ENCODE peak calls at places on chromosome X, in seven cellular contexts. D, E, V, M, U, K and W are unnamed samples. For H3K4me1, the result is how much of the 10 kb centered on the place peaks cover.

GRCh38 chrX:112844250-112844649 is 3.6 kb upstream of the AMOT start:
- DNase-seq in D (no peak), E (no peak), V (no peak), M (no peak), U (no peak), K (no peak), W (no peak)

GRCh38 chrX:72466493-72466892 is 106.2 kb downstream of the HDAC8 start:
- DNase-seq in D (no peak), E (no peak), V (no peak), M (no peak), U (no peak), K (no peak), W (no peak)

GRCh38 chrX:133607419-133608348 is 192.4 kb upstream of the GPC4 start:
- DNase-seq in D (no peak), E (no peak), V (no peak), M (peak), U (no peak), K (no peak), W (no peak)

GRCh38 chrX:40746536-40746935 is 11.2 kb upstream of the MED14 start:
- DNase-seq in D (no peak), E (no peak), V (no peak), M (no peak), U (no peak), K (no peak), W (no peak)

GRCh38 chrX:66098162-66098561 is 58.3 kb upstream of the VSIG4 start:
- DNase-seq in D (no peak), E (no peak), V (no peak), M (no peak), U (no peak), K (no peak), W (no peak)

GRCh38 chrX:78517124-78517523 is 142.0 kb downstream of the RTL3 start:
- DNase-seq in D (no peak), E (no peak), V (no peak), M (no peak), U (no peak), K (peak), W (no peak)

GRCh38 chrX:19089555-19090040 is 32.7 kb downstream of the ADGRG2 start:
- DNase-seq in D (no peak), E (no peak), V (no peak), M (no peak), U (no peak), K (no peak), W (no peak)

GRCh38 chrX:123851010-123851409 is 8.8 kb upstream of the XIAP start:
- DNase-seq in D (no peak), E (no peak), V (no peak), M (no peak), U (no peak), K (no peak), W (no peak)

GRCh38 chrX:107940095-107940494 is 42.1 kb downstream of the TEX13B start:
- DNase-seq in D (no peak), E (no peak), V (no peak), M (no peak), U (no peak), K (no peak), W (peak)

GRCh38 chrX:149631293-149632165 is at the start of gene TMEM185A:
- DNase-seq in D (peak), E (peak), V (peak), M (peak), U (peak), K (peak), W (peak)

GRCh38 chrX:54248309-54248708 is 65.3 kb upstream of the FAM120C start:
- DNase-seq in D (peak), E (no peak), V (no peak), M (peak), U (no peak), K (no peak), W (no peak)

GRCh38 chrX:119398974-119399771 is at the start of gene SLC25A43:
- DNase-seq in D (peak), E (peak), V (peak), M (peak), U (peak), K (peak), W (peak)

GRCh38 chrX:18789916-18790315 is 82.5 kb downstream of the PPEF1 start:
- DNase-seq in D (no peak), E (no peak), V (no peak), M (no peak), U (no peak), K (no peak), W (no peak)

GRCh38 chrX:7147431-7147977 is at the start of gene STS:
- DNase-seq in D (no peak), E (peak), V (peak), M (peak), U (peak), K (peak), W (peak)

GRCh38 chrX:134512566-134512965 is 52.6 kb downstream of the HPRT1 start:
- DNase-seq in D (peak), E (no peak), V (no peak), M (no peak), U (no peak), K (no peak), W (peak)

GRCh38 chrX:115958687-115959359 is 211.7 kb upstream of the AGTR2 start:
- DNase-seq in D (no peak), E (no peak), V (no peak), M (no peak), U (no peak), K (no peak), W (no peak)

GRCh38 chrX:71579990-71580380 is 1.7 kb downstream of the GCNA start:
- DNase-seq in D (no peak), E (no peak), V (no peak), M (no peak), U (no peak), K (no peak), W (no peak)

GRCh38 chrX:16712116-16712824 is at the start of gene CTPS2:
- DNase-seq in D (peak), E (peak), V (peak), M (peak), U (peak), K (peak), W (peak)

GRCh38 chrX:26651755-26652154 is 435.8 kb downstream of the MAGEB5 start:
- DNase-seq in D (peak), E (no peak), V (no peak), M (no peak), U (no peak), K (no peak), W (no peak)

GRCh38 chrX:136525738-136526606 is 6.0 kb upstream of the VGLL1 start:
- DNase-seq in D (peak), E (peak), V (peak), M (peak), U (peak), K (no peak), W (no peak)

GRCh38 chrX:7270018-7270417 is 122.1 kb upstream of the PUDP start:
- DNase-seq in D (no peak), E (no peak), V (no peak), M (no peak), U (no peak), K (no peak), W (no peak)

GRCh38 chrX:134761788-134762187 is 103.5 kb upstream of the PLAC1 start:
- DNase-seq in D (peak), E (no peak), V (no peak), M (peak), U (no peak), K (no peak), W (no peak)

GRCh38 chrX:65300104-65300809 is 234.3 kb downstream of the LAS1L start:
- DNase-seq in D (no peak), E (no peak), V (no peak), M (no peak), U (no peak), K (no peak), W (no peak)

GRCh38 chrX:127030011-127030738 is 210.6 kb downstream of the PRR32 start:
- DNase-seq in D (no peak), E (no peak), V (no peak), M (no peak), U (no peak), K (no peak), W (no peak)

GRCh38 chrX:18992829-18993228 is 8.9 kb upstream of the PHKA2 start:
- DNase-seq in D (peak), E (no peak), V (no peak), M (peak), U (no peak), K (no peak), W (no peak)

GRCh38 chrX:102516314-102516936 is at the start of gene TMSB15A:
- DNase-seq in D (peak), E (peak), V (peak), M (peak), U (peak), K (peak), W (peak)

GRCh38 chrX:20545538-20545937 is 278.8 kb upstream of the RPS6KA3 start:
- DNase-seq in D (no peak), E (no peak), V (no peak), M (no peak), U (no peak), K (no peak), W (no peak)

GRCh38 chrX:18549643-18550042 is 122.3 kb downstream of the RS1 start:
- DNase-seq in D (no peak), E (no peak), V (no peak), M (no peak), U (no peak), K (no peak), W (no peak)

DNA sequence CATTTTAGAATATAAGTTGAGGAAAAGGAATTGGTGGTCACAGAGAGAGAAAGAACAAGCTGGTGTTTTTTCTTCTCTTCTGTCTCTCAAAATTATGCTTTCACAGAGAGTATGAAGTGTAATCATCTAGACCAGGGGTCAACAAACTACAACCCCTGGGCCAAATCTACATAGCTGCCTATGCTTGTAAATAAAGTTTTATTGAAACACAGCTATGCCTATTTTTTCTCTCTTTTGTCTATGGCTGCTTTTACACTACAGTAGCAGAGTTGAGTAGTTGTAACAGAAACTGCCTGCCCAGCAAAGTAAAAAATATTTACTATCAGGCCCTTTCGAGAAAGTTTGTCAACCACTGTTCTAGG is 6.7 kb upstream of the FAM9C start:
- DNase-seq in D (no peak), E (no peak), V (no peak), M (no peak), U (no peak), K (no peak), W (no peak)
- H3K4me1 ChIP-seq in D (under half), E (under half), V (under half), M (under half), U (under half), K (half or more), W (under half)

DNA sequence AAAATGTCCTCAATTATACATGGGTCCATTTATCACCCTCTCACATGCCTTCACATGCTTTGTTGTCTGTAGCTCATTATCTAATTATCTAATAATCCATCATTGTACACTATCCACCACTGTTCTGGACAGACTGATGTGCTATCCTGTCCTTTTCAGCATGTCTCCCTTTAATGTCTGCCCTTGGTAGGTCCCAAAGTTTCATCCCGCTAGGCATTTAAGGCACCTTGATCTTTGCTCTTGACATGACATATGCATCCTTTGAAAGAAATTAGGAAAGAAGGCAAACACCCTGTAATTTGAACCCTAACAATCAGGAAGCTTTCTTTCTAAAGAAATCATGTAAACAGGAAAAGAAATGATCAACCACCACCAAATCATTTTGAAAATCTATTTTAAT is 5.7 kb downstream of the CHST7 start:
- DNase-seq in D (no peak), E (no peak), V (no peak), M (no peak), U (no peak), K (no peak), W (no peak)
- H3K4me3 ChIP-seq in D (no peak), E (no peak), V (no peak), M (no peak), U (no peak), K (no peak), W (no peak)

GRCh38 chrX:22366166-22366702 is 93.5 kb downstream of the CBLL2 start:
- DNase-seq in D (no peak), E (no peak), V (no peak), M (no peak), U (no peak), K (no peak), W (no peak)
- H3K27ac ChIP-seq in D (no peak), E (no peak), V (no peak), M (no peak), U (no peak), K (no peak), W (no peak)

GRCh38 chrX:24874604-24875247 is 141.0 kb downstream of the ARX start:
- DNase-seq in D (peak), E (no peak), V (no peak), M (no peak), U (no peak), K (no peak), W (no peak)

GRCh38 chrX:24877854-24878650 is 137.7 kb downstream of the ARX start:
- DNase-seq in D (peak), E (no peak), V (no peak), M (no peak), U (no peak), K (no peak), W (peak)

GRCh38 chrX:24876782-24877315 is 138.9 kb downstream of the ARX start:
- DNase-seq in D (no peak), E (no peak), V (no peak), M (no peak), U (no peak), K (no peak), W (no peak)

DNA sequence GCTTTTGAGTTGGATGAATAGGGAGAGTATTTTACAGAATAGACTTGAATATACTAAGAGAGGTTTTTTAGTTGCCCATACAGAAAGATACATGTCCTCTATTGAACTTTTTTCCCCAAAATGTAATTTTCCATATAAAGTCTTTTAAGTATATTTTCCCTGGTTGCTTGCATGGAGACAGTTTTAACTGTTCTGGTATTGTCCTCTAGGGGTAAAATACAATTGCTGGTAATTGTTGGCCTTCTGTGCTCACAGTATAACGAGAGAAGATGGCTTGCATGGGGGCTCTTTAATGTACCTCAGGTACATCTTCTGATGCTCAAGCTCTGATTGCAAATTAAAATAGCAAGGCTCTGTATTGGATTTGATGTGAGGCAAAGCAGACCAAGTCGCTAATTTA is 136.1 kb downstream of the ARX start:
- DNase-seq in D (no peak), E (no peak), V (no peak), M (no peak), U (no peak), K (no peak), W (no peak)
- H3K4me1 ChIP-seq in D (half or more), E (under half), V (under half), M (under half), U (under half), K (under half), W (under half)

GRCh38 chrX:153830632-153831434 is 489 bp upstream of the PDZD4 start:
- DNase-seq in D (no peak), E (no peak), V (no peak), M (no peak), U (no peak), K (no peak), W (no peak)
- H3K4me3 ChIP-seq in D (peak), E (peak), V (no peak), M (no peak), U (no peak), K (no peak), W (no peak)

GRCh38 chrX:153885208-153885787 is 675 bp downstream of the L1CAM start:
- DNase-seq in D (no peak), E (no peak), V (no peak), M (no peak), U (no peak), K (no peak), W (no peak)

GRCh38 chrX:153887385-153887784 is 1.4 kb upstream of the L1CAM start:
- DNase-seq in D (no peak), E (no peak), V (no peak), M (no peak), U (no peak), K (no peak), W (no peak)

GRCh38 chrX:153886915-153887314 is 942 bp upstream of the L1CAM start:
- DNase-seq in D (no peak), E (no peak), V (no peak), M (no peak), U (no peak), K (no peak), W (no peak)

GRCh38 chrX:153884136-153885076 is 1.6 kb downstream of the L1CAM start:
- DNase-seq in D (peak), E (no peak), V (no peak), M (no peak), U (no peak), K (no peak), W (no peak)

GRCh38 chrX:153885968-153886903 is at the start of gene L1CAM:
- DNase-seq in D (no peak), E (no peak), V (no peak), M (no peak), U (no peak), K (no peak), W (no peak)
- H3K27ac ChIP-seq in D (peak), E (no peak), V (no peak), M (no peak), U (peak), K (no peak), W (no peak)